ENCODE peak calls at places on chromosomes 1 and 21, in four cellular contexts. Q, O, X and J are unnamed samples.

GRCh38 chr1:109441105-109441504 is 14.9 kb upstream of the PSMA5 start:
- DNase-seq in X (no peak), O (peak; percentile 35), Q (no peak), J (no peak)

GRCh38 chr1:29830916-29831315 is 594.6 kb downstream of the PTPRU start:
- DNase-seq in X (no peak), O (no peak), Q (no peak), J (no peak)

GRCh38 chr21:15437873-15438272 is 291.9 kb upstream of the USP25 start:
- DNase-seq in X (no peak), Q (no peak), O (no peak), J (peak; percentile 68)

GRCh38 chr1:159832309-159832708 is 5.6 kb downstream of the SLAMF8 start:
- DNase-seq in Q (no peak), X (no peak), O (no peak), J (no peak)

GRCh38 chr1:234495231-234495990 is 16.4 kb upstream of the TARBP1 start:
- DNase-seq in X (peak; percentile 58), O (peak; percentile 97), Q (no peak), J (peak; percentile 98)

GRCh38 chr1:94463765-94464330 is 45.7 kb downstream of the ABCD3 start:
- DNase-seq in Q (no peak), O (peak; percentile 59), X (peak; percentile 54), J (no peak)

GRCh38 chr1:156708245-156708661 is 2.9 kb upstream of the CRABP2 start:
- DNase-seq in Q (no peak), O (no peak), X (peak; percentile 34), J (no peak)

GRCh38 chr1:6962390-6962955 is 177.2 kb downstream of the CAMTA1 start:
- DNase-seq in X (peak; percentile 36), O (no peak), Q (no peak), J (no peak)

GRCh38 chr1:117077267-117077666 is 17.1 kb downstream of the TTF2 start:
- DNase-seq in O (peak; percentile 94), Q (no peak), X (peak; percentile 62), J (peak; percentile 99)

GRCh38 chr1:199089393-199090122 is 450.7 kb downstream of the PTPRC start:
- DNase-seq in O (no peak), X (no peak), Q (no peak), J (peak; percentile 16)

GRCh38 chr1:159891275-159892157 is 8.4 kb downstream of the CFAP45 start:
- DNase-seq in O (peak; percentile 87), X (peak; percentile 87), Q (peak; percentile 63), J (peak; percentile 71)

GRCh38 chr1:213994888-213995287 is 7.1 kb downstream of the PROX1 start:
- DNase-seq in O (no peak), Q (no peak), X (no peak), J (no peak)

GRCh38 chr1:94863297-94863911 is 43.2 kb downstream of the SLC44A3 start:
- DNase-seq in X (peak; percentile 49), Q (no peak), O (peak; percentile 57), J (peak; percentile 77)

GRCh38 chr21:45766501-45766900 is 123.0 kb downstream of the PCBP3 start:
- DNase-seq in X (no peak), Q (no peak), O (no peak), J (no peak)

GRCh38 chr1:233240367-233240766 is 55.2 kb downstream of the PCNX2 start:
- DNase-seq in X (no peak), Q (no peak), O (no peak), J (no peak)

GRCh38 chr1:26122988-26123973 is 11.7 kb downstream of the PDIK1L start:
- DNase-seq in Q (no peak), X (peak; percentile 59), O (peak; percentile 54), J (peak; percentile 69)

GRCh38 chr21:42350899-42351543 is at the start of gene TFF2:
- DNase-seq in O (no peak), Q (no peak), X (no peak), J (no peak)

GRCh38 chr1:180185281-180185680 is 30.6 kb downstream of the QSOX1 start:
- DNase-seq in X (no peak), Q (no peak), O (no peak), J (no peak)

GRCh38 chr1:171433451-171433850 is 51.9 kb upstream of the PRRC2C start:
- DNase-seq in X (no peak), O (no peak), Q (no peak), J (peak; percentile 80)

GRCh38 chr1:86423873-86424272 is at the start of gene CLCA2:
- DNase-seq in X (no peak), Q (no peak), O (no peak), J (peak; percentile 80)

GRCh38 chr1:36835696-36836095 is 198.6 kb downstream of the GRIK3 start:
- DNase-seq in O (no peak), Q (no peak), X (no peak), J (no peak)

GRCh38 chr1:172332230-172332629 is 88.3 kb upstream of the C1orf105 start:
- DNase-seq in O (no peak), X (no peak), Q (no peak), J (no peak)

GRCh38 chr1:165988275-165988674 is 160.9 kb downstream of the UCK2 start:
- DNase-seq in O (no peak), X (no peak), Q (no peak), J (no peak)

GRCh38 chr1:28601696-28602095 is 9.6 kb downstream of the RAB42 start:
- DNase-seq in Q (no peak), X (peak; percentile 87), O (peak; percentile 92), J (peak; percentile 90)

GRCh38 chr21:25790122-25790951 is 55.6 kb downstream of the GABPA start:
- DNase-seq in X (peak; percentile 42), Q (no peak), O (peak; percentile 34), J (peak; percentile 48)

GRCh38 chr1:211653907-211654553 is 21.4 kb downstream of the NEK2 start:
- DNase-seq in Q (no peak), O (peak; percentile 45), X (peak; percentile 39), J (no peak)

GRCh38 chr1:228105269-228105995 is 2.3 kb upstream of the C1orf35 start:
- DNase-seq in O (no peak), X (no peak), Q (no peak), J (no peak)